ENCODE peak calls at places on chromosomes 3 and 15, in five cellular contexts. N, K, M, J and Q are unnamed samples.

GRCh38 chr3:151226088-151226563 is 23.1 kb upstream of the GPR171 start:
- DNase-seq in N (no peak), K (no peak), J (no peak), M (no peak), Q (peak)

GRCh38 chr3:155110021-155110420 is 29.9 kb downstream of the MME start:
- DNase-seq in M (no peak), J (no peak), K (no peak), N (no peak), Q (no peak)

GRCh38 chr15:41981373-41982132 is 9.2 kb upstream of the EHD4 start:
- DNase-seq in J (no peak), N (no peak), M (no peak), K (no peak), Q (no peak)

GRCh38 chr15:34122771-34123183 is 20.9 kb downstream of the PGBD4 start:
- DNase-seq in K (no peak), J (no peak), M (no peak), N (no peak), Q (no peak)

GRCh38 chr3:52532838-52533622 is 627 bp downstream of the NT5DC2 start:
- DNase-seq in M (no peak), K (no peak), N (no peak), J (peak), Q (no peak)

GRCh38 chr15:25510146-25510545 is 71.3 kb upstream of the UBE3A start:
- DNase-seq in K (no peak), M (no peak), N (no peak), J (no peak), Q (no peak)

GRCh38 chr15:101099183-101099582 is 152.7 kb downstream of the CHSY1 start:
- DNase-seq in J (no peak), K (no peak), N (no peak), M (no peak), Q (no peak)

GRCh38 chr3:147409143-147410121 is at the start of gene ZIC1:
- DNase-seq in M (peak), N (no peak), K (no peak), J (no peak), Q (no peak)

GRCh38 chr15:25242166-25242879 is 196.5 kb downstream of the UBE3A start:
- DNase-seq in N (peak), J (peak), M (no peak), K (no peak), Q (no peak)

GRCh38 chr3:142952272-142953193 is 10.9 kb downstream of the PAQR9 start:
- DNase-seq in M (no peak), K (no peak), J (no peak), N (no peak), Q (no peak)